ENCODE peak calls at places on chromosomes 7 and 10, in seven cellular contexts. One of them, this sample, is unnamed.

GRCh38 chr7:149701495-149702240 is 71.7 kb downstream of the ZNF467 start:
- DNase-seq in fibroblast of lung: no peak
- DNase-seq in AG10803: no peak
- DNase-seq in psoas muscle: no peak
- DNase-seq in bronchial epithelial cell: no peak
- DNase-seq in CD8-positive, alpha-beta T cell: no peak
- DNase-seq in lung: peak
- DNase-seq in this sample: no peak

GRCh38 chr10:80281292-80281691 is 8.2 kb downstream of the MAT1A start:
- DNase-seq in fibroblast of lung: no peak
- DNase-seq in AG10803: no peak
- DNase-seq in psoas muscle: no peak
- DNase-seq in bronchial epithelial cell: no peak
- DNase-seq in CD8-positive, alpha-beta T cell: no peak
- DNase-seq in lung: no peak
- DNase-seq in this sample: no peak

GRCh38 chr7:134785842-134786241 is 6.4 kb downstream of the CALD1 start:
- DNase-seq in fibroblast of lung: no peak
- DNase-seq in AG10803: no peak
- DNase-seq in psoas muscle: no peak
- DNase-seq in bronchial epithelial cell: no peak
- DNase-seq in CD8-positive, alpha-beta T cell: no peak
- DNase-seq in lung: no peak
- DNase-seq in this sample: no peak

GRCh38 chr10:91088300-91089140 is 131.9 kb upstream of the PCGF5 start:
- DNase-seq in fibroblast of lung: peak
- DNase-seq in AG10803: peak
- DNase-seq in psoas muscle: no peak
- DNase-seq in bronchial epithelial cell: peak
- DNase-seq in CD8-positive, alpha-beta T cell: no peak
- DNase-seq in lung: no peak
- DNase-seq in this sample: no peak

GRCh38 chr10:10209152-10209551 is 808.5 kb upstream of the CELF2 start:
- DNase-seq in fibroblast of lung: peak
- DNase-seq in AG10803: peak
- DNase-seq in psoas muscle: no peak
- DNase-seq in bronchial epithelial cell: peak
- DNase-seq in CD8-positive, alpha-beta T cell: no peak
- DNase-seq in lung: peak
- DNase-seq in this sample: no peak

GRCh38 chr7:16616542-16616941 is 29.0 kb downstream of the ANKMY2 start:
- DNase-seq in fibroblast of lung: no peak
- DNase-seq in AG10803: no peak
- DNase-seq in psoas muscle: no peak
- DNase-seq in bronchial epithelial cell: no peak
- DNase-seq in CD8-positive, alpha-beta T cell: no peak
- DNase-seq in lung: no peak
- DNase-seq in this sample: no peak

GRCh38 chr7:2030475-2031456 is 202.0 kb downstream of the MAD1L1 start:
- DNase-seq in fibroblast of lung: no peak
- DNase-seq in AG10803: no peak
- DNase-seq in psoas muscle: peak
- DNase-seq in bronchial epithelial cell: no peak
- DNase-seq in CD8-positive, alpha-beta T cell: peak
- DNase-seq in lung: no peak
- DNase-seq in this sample: no peak

GRCh38 chr10:103645141-103646054 is 151.9 kb downstream of the NEURL1 start:
- DNase-seq in fibroblast of lung: peak
- DNase-seq in AG10803: peak
- DNase-seq in psoas muscle: peak
- DNase-seq in bronchial epithelial cell: peak
- DNase-seq in CD8-positive, alpha-beta T cell: no peak
- DNase-seq in lung: peak
- DNase-seq in this sample: no peak

GRCh38 chr7:44909596-44909995 is 24.3 kb upstream of the PURB start:
- DNase-seq in fibroblast of lung: no peak
- DNase-seq in AG10803: no peak
- DNase-seq in psoas muscle: no peak
- DNase-seq in bronchial epithelial cell: no peak
- DNase-seq in CD8-positive, alpha-beta T cell: no peak
- DNase-seq in lung: no peak
- DNase-seq in this sample: no peak

GRCh38 chr10:113368660-113369059 is 184.2 kb upstream of the HABP2 start:
- DNase-seq in fibroblast of lung: no peak
- DNase-seq in AG10803: no peak
- DNase-seq in psoas muscle: no peak
- DNase-seq in bronchial epithelial cell: no peak
- DNase-seq in CD8-positive, alpha-beta T cell: no peak
- DNase-seq in lung: no peak
- DNase-seq in this sample: no peak

GRCh38 chr10:98270026-98270740 is 2.2 kb upstream of the LOXL4 start:
- DNase-seq in fibroblast of lung: peak
- DNase-seq in AG10803: no peak
- DNase-seq in psoas muscle: no peak
- DNase-seq in bronchial epithelial cell: no peak
- DNase-seq in CD8-positive, alpha-beta T cell: no peak
- DNase-seq in lung: no peak
- DNase-seq in this sample: no peak

GRCh38 chr7:29610031-29610490 is 46.4 kb downstream of the PRR15 start:
- DNase-seq in fibroblast of lung: peak
- DNase-seq in AG10803: peak
- DNase-seq in psoas muscle: no peak
- DNase-seq in bronchial epithelial cell: no peak
- DNase-seq in CD8-positive, alpha-beta T cell: no peak
- DNase-seq in lung: no peak
- DNase-seq in this sample: no peak

GRCh38 chr7:141073641-141074161 is at the start of gene TMEM178B:
- DNase-seq in fibroblast of lung: no peak
- DNase-seq in AG10803: no peak
- DNase-seq in psoas muscle: no peak
- DNase-seq in bronchial epithelial cell: no peak
- DNase-seq in CD8-positive, alpha-beta T cell: no peak
- DNase-seq in lung: no peak
- DNase-seq in this sample: no peak

GRCh38 chr7:18109762-18110161 is 82.1 kb upstream of the PRPS1L1 start:
- DNase-seq in fibroblast of lung: peak
- DNase-seq in AG10803: no peak
- DNase-seq in psoas muscle: no peak
- DNase-seq in bronchial epithelial cell: peak
- DNase-seq in CD8-positive, alpha-beta T cell: no peak
- DNase-seq in lung: no peak
- DNase-seq in this sample: no peak

GRCh38 chr10:74877899-74878298 is 51.5 kb downstream of the KAT6B start:
- DNase-seq in fibroblast of lung: no peak
- DNase-seq in AG10803: no peak
- DNase-seq in psoas muscle: no peak
- DNase-seq in bronchial epithelial cell: no peak
- DNase-seq in CD8-positive, alpha-beta T cell: no peak
- DNase-seq in lung: no peak
- DNase-seq in this sample: no peak

GRCh38 chr7:39948375-39948774 is 1.7 kb upstream of the CDK13 start:
- DNase-seq in fibroblast of lung: no peak
- DNase-seq in AG10803: no peak
- DNase-seq in psoas muscle: no peak
- DNase-seq in bronchial epithelial cell: no peak
- DNase-seq in CD8-positive, alpha-beta T cell: no peak
- DNase-seq in lung: no peak
- DNase-seq in this sample: no peak

GRCh38 chr7:39948932-39949928 is 826 bp upstream of the CDK13 start:
- DNase-seq in fibroblast of lung: peak
- DNase-seq in AG10803: peak
- DNase-seq in psoas muscle: peak
- DNase-seq in bronchial epithelial cell: peak
- DNase-seq in CD8-positive, alpha-beta T cell: peak
- DNase-seq in lung: peak
- DNase-seq in this sample: peak

GRCh38 chr7:39950473-39951155 is 558 bp downstream of the CDK13 start:
- DNase-seq in fibroblast of lung: peak
- DNase-seq in AG10803: peak
- DNase-seq in psoas muscle: peak
- DNase-seq in bronchial epithelial cell: peak
- DNase-seq in CD8-positive, alpha-beta T cell: peak
- DNase-seq in lung: peak
- DNase-seq in this sample: no peak

GRCh38 chr7:39951156-39951942 is 1.3 kb downstream of the CDK13 start:
- DNase-seq in fibroblast of lung: peak
- DNase-seq in AG10803: peak
- DNase-seq in psoas muscle: peak
- DNase-seq in bronchial epithelial cell: peak
- DNase-seq in CD8-positive, alpha-beta T cell: peak
- DNase-seq in lung: peak
- DNase-seq in this sample: no peak

DNA sequence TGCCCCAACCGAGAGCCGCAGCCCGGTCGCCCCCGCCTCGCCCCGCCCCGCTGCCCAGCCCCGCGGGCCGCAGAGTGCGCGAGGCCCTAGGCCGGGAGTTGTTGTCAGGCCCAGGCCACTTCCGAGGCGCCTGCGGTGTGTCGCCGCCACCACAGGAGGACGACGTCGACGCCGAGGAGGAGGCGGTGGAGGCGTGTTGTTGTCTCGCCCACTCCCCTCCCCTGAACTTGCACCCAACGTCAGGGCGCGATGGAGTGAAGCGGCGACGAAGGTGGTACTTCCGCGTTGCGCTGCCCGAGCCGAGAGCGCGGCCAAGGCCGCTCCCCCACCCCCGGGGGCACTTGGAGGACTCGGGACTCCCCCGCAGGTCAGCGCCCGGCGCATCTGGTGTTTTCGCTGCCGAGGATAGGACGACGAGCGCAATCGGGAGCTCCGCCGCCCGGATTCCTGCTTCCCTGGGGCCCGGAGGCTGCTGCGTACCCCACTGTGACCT is at the start of gene CDK13:
- DNase-seq in fibroblast of lung: peak
- DNase-seq in AG10803: peak
- DNase-seq in psoas muscle: peak
- DNase-seq in bronchial epithelial cell: peak
- DNase-seq in CD8-positive, alpha-beta T cell: peak
- DNase-seq in lung: peak
- DNase-seq in this sample: peak
- TF ChIP-seq CTCF in fibroblast of lung: no peak
- TF ChIP-seq CTCF in AG10803: no peak
- TF ChIP-seq CTCF in psoas muscle: no peak
- TF ChIP-seq CTCF in bronchial epithelial cell: no peak
- TF ChIP-seq CTCF in CD8-positive, alpha-beta T cell: no peak
- TF ChIP-seq CTCF in lung: no peak
- TF ChIP-seq CTCF in this sample: peak

DNA sequence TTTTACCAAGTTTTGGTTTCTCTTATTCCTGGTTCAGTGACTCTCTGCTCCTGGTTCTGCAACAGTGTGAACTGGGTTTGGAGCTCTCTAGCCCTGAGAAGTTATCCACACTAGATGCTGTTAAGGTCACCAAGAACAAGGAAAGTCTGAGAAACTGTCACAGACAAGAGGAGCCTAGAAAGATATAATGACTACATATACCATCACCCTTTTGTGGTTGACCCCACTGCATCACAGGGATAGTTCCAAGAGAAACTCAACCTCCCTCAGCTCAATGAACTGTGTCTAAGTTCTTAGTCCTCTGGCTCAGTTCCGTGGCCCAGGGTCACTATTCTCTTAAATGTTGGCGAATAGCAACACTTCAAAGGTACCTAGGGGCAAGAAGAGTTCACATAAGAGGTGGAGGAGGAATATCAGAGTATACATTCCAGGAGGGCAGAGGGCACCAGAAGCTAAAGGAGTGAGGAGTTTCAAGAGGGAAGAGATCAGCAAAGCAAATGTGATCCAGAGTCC is 171.5 kb downstream of the BUB3 start:
- DNase-seq in fibroblast of lung: no peak
- DNase-seq in AG10803: no peak
- DNase-seq in psoas muscle: no peak
- DNase-seq in bronchial epithelial cell: no peak
- DNase-seq in CD8-positive, alpha-beta T cell: no peak
- DNase-seq in lung: no peak
- DNase-seq in this sample: no peak
- TF ChIP-seq CTCF in fibroblast of lung: no peak
- TF ChIP-seq CTCF in AG10803: no peak
- TF ChIP-seq CTCF in psoas muscle: no peak
- TF ChIP-seq CTCF in bronchial epithelial cell: no peak
- TF ChIP-seq CTCF in CD8-positive, alpha-beta T cell: no peak
- TF ChIP-seq CTCF in lung: no peak
- TF ChIP-seq CTCF in this sample: no peak

GRCh38 chr7:157136372-157136771 is 2.4 kb upstream of the UBE3C start:
- DNase-seq in fibroblast of lung: peak
- DNase-seq in AG10803: peak
- DNase-seq in psoas muscle: no peak
- DNase-seq in bronchial epithelial cell: peak
- DNase-seq in CD8-positive, alpha-beta T cell: no peak
- DNase-seq in lung: no peak
- DNase-seq in this sample: peak
- TF ChIP-seq CTCF in fibroblast of lung: peak
- TF ChIP-seq CTCF in AG10803: peak
- TF ChIP-seq CTCF in psoas muscle: no peak
- TF ChIP-seq CTCF in bronchial epithelial cell: peak
- TF ChIP-seq CTCF in CD8-positive, alpha-beta T cell: no peak
- TF ChIP-seq CTCF in lung: no peak
- TF ChIP-seq CTCF in this sample: peak

GRCh38 chr10:88165849-88166271 is 302.4 kb downstream of the PTEN start:
- DNase-seq in fibroblast of lung: no peak
- DNase-seq in AG10803: peak
- DNase-seq in psoas muscle: no peak
- DNase-seq in bronchial epithelial cell: no peak
- DNase-seq in CD8-positive, alpha-beta T cell: no peak
- DNase-seq in lung: no peak
- DNase-seq in this sample: no peak
- TF ChIP-seq CTCF in fibroblast of lung: no peak
- TF ChIP-seq CTCF in AG10803: no peak
- TF ChIP-seq CTCF in psoas muscle: no peak
- TF ChIP-seq CTCF in bronchial epithelial cell: no peak
- TF ChIP-seq CTCF in CD8-positive, alpha-beta T cell: no peak
- TF ChIP-seq CTCF in lung: no peak
- TF ChIP-seq CTCF in this sample: no peak

DNA sequence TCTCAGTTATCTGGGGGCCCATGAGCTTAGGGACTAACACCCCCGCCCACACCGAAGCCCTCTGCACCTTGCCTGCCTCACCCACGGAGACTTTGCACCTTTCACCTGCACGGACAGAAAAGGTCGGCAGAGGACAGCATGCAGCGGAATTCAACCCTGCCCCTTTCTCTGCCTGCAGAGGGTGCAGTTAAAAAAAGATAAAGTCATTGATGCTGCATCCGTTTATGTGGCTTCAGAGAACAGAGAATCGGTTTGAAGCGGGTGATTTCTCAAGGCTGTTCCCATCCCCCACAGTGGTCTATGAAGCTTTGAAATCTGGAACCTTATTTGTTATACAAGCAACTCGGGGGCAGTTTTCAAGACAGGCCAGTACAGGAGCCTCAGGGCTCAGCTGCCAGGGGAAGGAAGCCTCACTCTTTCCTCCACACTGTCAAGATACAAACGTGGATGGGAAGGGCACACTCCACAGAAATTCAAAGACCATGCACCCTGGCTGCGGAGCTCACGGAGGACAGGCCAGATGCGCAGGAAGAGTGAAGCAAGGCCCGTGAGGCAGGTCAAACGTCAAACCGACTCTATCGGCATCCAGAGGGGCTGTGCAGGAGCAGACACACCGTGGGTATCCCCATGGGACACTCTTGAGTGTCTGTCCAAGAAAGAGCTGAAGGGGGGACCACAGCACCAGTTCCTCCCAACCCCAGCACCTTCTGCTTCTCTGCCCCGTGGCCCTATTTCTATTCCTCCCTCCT is 66.3 kb downstream of the INSIG1 start:
- DNase-seq in fibroblast of lung: no peak
- DNase-seq in AG10803: no peak
- DNase-seq in psoas muscle: peak
- DNase-seq in bronchial epithelial cell: no peak
- DNase-seq in CD8-positive, alpha-beta T cell: no peak
- DNase-seq in lung: no peak
- DNase-seq in this sample: no peak
- TF ChIP-seq CTCF in fibroblast of lung: no peak
- TF ChIP-seq CTCF in AG10803: no peak
- TF ChIP-seq CTCF in psoas muscle: no peak
- TF ChIP-seq CTCF in bronchial epithelial cell: no peak
- TF ChIP-seq CTCF in CD8-positive, alpha-beta T cell: no peak
- TF ChIP-seq CTCF in lung: no peak
- TF ChIP-seq CTCF in this sample: peak